ENCODE peak calls at places on chromosomes 1 and 21, in nine cellular contexts. W is vagina; F is adrenal gland; M is foreskin keratinocyte; K is body of pancreas; L is neural progenitor cell; Q is CD8-positive, alpha-beta memory T cell; G is mesendoderm; B is right atrium auricular region. Y is an unnamed sample. For H3K4me1, the result is how much of the 10 kb centered on the place peaks cover.

GRCh38 chr21:18545908-18546307 is 142.3 kb upstream of the TMPRSS15 start:
- DNase-seq in W (no peak), F (no peak), M (peak), K (no peak), L (no peak), Q (no peak), G (no peak), B (no peak), Y (no peak)

GRCh38 chr1:227885648-227886502 is 61.9 kb downstream of the WNT9A start:
- DNase-seq in W (peak), F (peak), M (peak), K (peak), L (no peak), Q (no peak), G (no peak), B (peak), Y (no peak)

GRCh38 chr1:205247130-205247921 is 19.6 kb downstream of the TMCC2 start:
- DNase-seq in W (no peak), F (no peak), M (no peak), K (no peak), L (no peak), Q (no peak), G (peak), B (no peak), Y (no peak)

GRCh38 chr21:19648376-19648775 is 1244.8 kb upstream of the TMPRSS15 start:
- DNase-seq in W (no peak), F (no peak), M (no peak), K (no peak), L (no peak), Q (no peak), G (no peak), B (no peak), Y (no peak)

GRCh38 chr1:117753652-117754051 is 147.8 kb downstream of the TENT5C start:
- DNase-seq in W (no peak), F (no peak), M (peak), K (no peak), L (no peak), Q (no peak), G (no peak), B (no peak), Y (no peak)

GRCh38 chr21:15682182-15682895 is 47.4 kb upstream of the USP25 start:
- DNase-seq in W (no peak), F (peak), M (peak), K (no peak), L (no peak), Q (no peak), G (no peak), B (no peak), Y (no peak)

GRCh38 chr21:44462834-44463200 is 7.5 kb downstream of the LRRC3 start:
- DNase-seq in W (no peak), F (no peak), M (no peak), K (no peak), L (no peak), Q (no peak), G (no peak), B (no peak), Y (no peak)

GRCh38 chr1:21302747-21303715 is 12.8 kb upstream of the ECE1 start:
- DNase-seq in W (no peak), F (peak), M (peak), K (no peak), L (no peak), Q (no peak), G (no peak), B (no peak), Y (no peak)

GRCh38 chr1:111141803-111142202 is 1.8 kb downstream of the CEPT1 start:
- DNase-seq in W (no peak), F (no peak), M (no peak), K (no peak), L (no peak), Q (no peak), G (no peak), B (no peak), Y (no peak)

GRCh38 chr1:111139956-111140679 is at the start of the genes CEPT1 and DRAM2:
- DNase-seq in W (no peak), F (peak), M (peak), K (peak), L (peak), Q (peak), G (peak), B (peak), Y (peak)

GRCh38 chr1:111142358-111142975 is 2.4 kb downstream of the CEPT1 start:
- DNase-seq in W (no peak), F (no peak), M (no peak), K (no peak), L (peak), Q (no peak), G (no peak), B (no peak), Y (no peak)

GRCh38 chr1:111140680-111140967 is 601 bp downstream of the CEPT1 start:
- DNase-seq in W (no peak), F (peak), M (peak), K (no peak), L (peak), Q (no peak), G (peak), B (no peak), Y (no peak)

DNA sequence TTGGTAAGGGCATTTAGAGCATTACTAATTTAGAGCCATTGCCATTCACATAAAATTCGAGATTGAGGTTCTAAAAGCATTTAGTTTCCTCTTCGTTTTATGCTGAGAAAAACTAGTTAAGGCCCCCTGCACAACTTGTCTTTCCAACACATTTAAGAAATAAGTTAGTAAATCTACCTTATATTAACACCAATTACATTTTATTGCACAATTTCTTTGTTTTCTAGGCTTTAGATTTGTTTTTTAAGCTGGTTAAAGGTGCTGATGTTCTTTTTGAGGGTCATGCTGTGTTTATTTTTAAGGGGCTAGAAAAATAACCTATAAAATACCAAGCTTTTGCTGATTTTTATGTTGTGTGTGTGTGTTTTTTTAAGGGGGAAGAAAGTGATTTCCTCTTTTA is 1.2 kb downstream of the CEPT1 start:
- DNase-seq in W (no peak), F (no peak), M (no peak), K (no peak), L (no peak), Q (no peak), G (no peak), B (no peak), Y (no peak)
- H3K4me1 ChIP-seq in W (under half), F (under half), M (under half), K (under half), L (under half), Q (under half), G (under half), B (under half), Y (half or more)

GRCh38 chr1:27634982-27635362 is at the start of gene FGR:
- DNase-seq in W (no peak), F (peak), M (no peak), K (no peak), L (no peak), Q (no peak), G (no peak), B (no peak), Y (no peak)
- H3K4me1 ChIP-seq in W (under half), F (under half), M (under half), K (under half), L (under half), Q (half or more), G (under half), B (under half), Y (half or more)

DNA sequence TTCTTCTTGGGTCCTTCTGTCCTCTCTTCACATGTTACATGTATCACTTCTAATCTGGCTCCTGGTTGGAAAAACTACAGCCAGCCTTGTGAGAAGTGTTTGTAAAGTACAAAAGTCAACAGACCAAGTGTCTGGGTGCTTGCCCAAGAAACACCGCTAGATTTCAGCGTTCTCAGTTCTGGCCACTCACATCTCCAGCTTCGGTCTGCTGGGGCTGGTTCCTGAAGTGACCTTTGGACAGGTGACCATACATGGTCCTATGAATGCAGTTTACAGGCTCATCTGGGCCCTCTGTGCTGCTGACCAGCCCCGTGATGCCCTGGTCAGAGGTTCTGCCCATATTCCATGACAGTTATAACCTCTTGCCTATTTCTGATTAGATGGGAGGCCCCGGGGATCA is 19.5 kb downstream of the SLC2A1 start:
- DNase-seq in W (no peak), F (no peak), M (no peak), K (peak), L (no peak), Q (no peak), G (no peak), B (no peak), Y (no peak)
- H3K4me1 ChIP-seq in W (half or more), F (under half), M (half or more), K (half or more), L (under half), Q (half or more), G (under half), B (under half), Y (half or more)

GRCh38 chr1:218514694-218515093 is 169.6 kb downstream of the TGFB2 start:
- DNase-seq in W (no peak), F (no peak), M (no peak), K (no peak), L (no peak), Q (no peak), G (no peak), B (no peak), Y (no peak)
- H3K4me1 ChIP-seq in W (under half), F (under half), M (under half), K (under half), L (under half), Q (under half), G (under half), B (under half), Y (under half)

DNA sequence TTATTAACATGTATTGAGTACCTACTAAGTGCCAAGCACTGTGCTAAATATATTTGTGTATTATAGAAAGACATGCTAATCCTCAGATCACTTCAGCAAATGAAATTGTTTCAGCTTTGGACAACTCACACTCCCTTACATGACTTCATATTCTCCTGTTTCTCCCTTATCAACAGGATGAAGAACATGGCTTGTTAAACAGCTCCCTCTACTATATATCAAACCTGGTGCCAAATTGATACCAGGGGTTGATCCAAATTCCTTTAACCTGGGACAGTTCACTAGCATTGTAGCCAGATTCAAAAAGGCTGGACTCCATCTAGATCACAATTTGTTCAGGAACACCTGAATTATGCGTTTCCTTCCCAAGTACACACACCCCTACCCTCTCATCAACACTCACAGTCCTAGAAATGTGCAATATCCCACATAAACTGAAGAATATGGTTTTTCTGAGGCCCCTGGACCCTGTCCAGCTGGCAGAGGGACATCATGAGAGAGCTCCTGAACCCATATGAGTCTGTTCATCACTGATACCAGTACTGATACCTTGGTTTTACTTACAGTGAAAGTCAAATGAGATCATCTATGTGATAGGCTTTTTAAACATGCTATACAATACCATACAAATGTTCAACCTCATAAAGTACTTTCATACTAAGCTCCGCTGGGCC is 47.0 kb upstream of the PALMD start:
- DNase-seq in W (no peak), F (no peak), M (no peak), K (no peak), L (no peak), Q (no peak), G (no peak), B (no peak), Y (no peak)
- H3K4me1 ChIP-seq in W (under half), F (under half), M (under half), K (under half), L (under half), Q (under half), G (under half), B (under half), Y (under half)

GRCh38 chr1:156747737-156748669 is 3.5 kb downstream of the HDGF start:
- DNase-seq in W (no peak), F (no peak), M (peak), K (no peak), L (peak), Q (no peak), G (peak), B (no peak), Y (peak)

GRCh38 chr1:156749429-156750118 is 1.9 kb downstream of the HDGF start:
- DNase-seq in W (no peak), F (no peak), M (no peak), K (no peak), L (no peak), Q (no peak), G (no peak), B (no peak), Y (no peak)

GRCh38 chr1:156746716-156747631 is 4.5 kb downstream of the HDGF start:
- DNase-seq in W (peak), F (peak), M (peak), K (peak), L (peak), Q (peak), G (peak), B (peak), Y (peak)

GRCh38 chr1:156750191-156750931 is 1.1 kb downstream of the HDGF start:
- DNase-seq in W (no peak), F (peak), M (peak), K (peak), L (peak), Q (peak), G (peak), B (no peak), Y (peak)

DNA sequence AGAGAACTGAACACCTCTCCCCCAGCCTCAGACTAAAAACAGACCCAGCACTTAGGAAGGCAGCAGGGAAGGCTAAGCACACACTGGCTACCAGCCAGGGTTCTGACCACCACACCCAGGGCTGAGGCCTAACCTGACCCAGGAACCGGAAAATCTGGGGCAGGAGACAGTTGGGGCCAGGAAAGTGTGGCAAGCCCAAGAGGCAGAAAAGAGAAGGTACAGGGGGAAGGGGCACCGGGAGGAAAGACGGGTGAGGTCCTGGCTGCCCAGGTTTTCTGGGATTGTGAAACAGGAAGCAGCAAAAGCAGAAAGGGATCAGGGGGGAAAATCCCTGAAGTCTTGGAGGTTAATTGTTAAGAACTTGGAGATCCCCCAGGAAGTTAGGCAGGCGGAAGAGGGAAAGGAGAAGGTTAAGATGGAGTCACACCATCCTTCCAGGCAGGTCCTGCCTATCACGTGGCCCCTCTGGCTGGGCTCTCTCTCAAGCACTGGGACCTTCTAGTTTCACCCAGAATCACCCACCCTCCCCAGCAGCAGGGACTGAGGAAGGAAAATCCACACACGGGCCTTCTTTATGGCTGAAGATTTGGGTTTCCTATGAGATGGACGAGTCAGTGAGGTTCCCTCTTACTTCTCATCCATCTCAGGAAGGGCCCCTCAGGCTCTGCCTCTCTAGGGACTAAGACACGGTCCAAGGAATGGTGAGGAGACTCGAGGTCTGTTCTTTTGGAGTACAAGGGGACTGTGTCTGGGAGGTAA is 2.6 kb downstream of the HDGF start:
- DNase-seq in W (peak), F (peak), M (peak), K (peak), L (no peak), Q (no peak), G (peak), B (peak), Y (no peak)
- H3K4me1 ChIP-seq in W (half or more), F (half or more), M (under half), K (half or more), L (under half), Q (half or more), G (under half), B (under half), Y (half or more)

Y was measured in CD4-positive, alpha-beta memory T cell.